ENCODE peak calls at places on chromosomes 16 and 17, in five cellular contexts. I is NCI-H1436, T is cardiac muscle cell, K is hypothalamus, Y is amniotic epithelial cell. D is an unnamed sample.

GRCh38 chr17:57548421-57549385 is 196.4 kb downstream of the CCDC182 start:
- DNase-seq in I (no peak), T (no peak), K (no peak), Y (peak), D (peak)

GRCh38 chr16:50386139-50386538 is 17.4 kb upstream of the BRD7 start:
- DNase-seq in I (no peak), T (no peak), K (no peak), Y (no peak), D (no peak)

GRCh38 chr16:27452569-27453475 is 50.8 kb downstream of the IL21R start:
- DNase-seq in I (no peak), T (no peak), K (no peak), Y (no peak), D (no peak)

GRCh38 chr17:82152556-82153294 is 54.7 kb upstream of the FASN start:
- DNase-seq in I (no peak), T (no peak), K (no peak), Y (no peak), D (no peak)

GRCh38 chr16:89534147-89534788 is 26.1 kb downstream of the SPG7 start:
- DNase-seq in I (no peak), T (no peak), K (no peak), Y (peak), D (no peak)

GRCh38 chr16:1533443-1533951 is at the start of gene TMEM204:
- DNase-seq in I (no peak), T (no peak), K (no peak), Y (peak), D (peak)

GRCh38 chr16:16108759-16109158 is 114.5 kb downstream of the ABCC6 start:
- DNase-seq in I (no peak), T (no peak), K (no peak), Y (no peak), D (no peak)

GRCh38 chr17:67246648-67247415 is 1.8 kb upstream of the HELZ start:
- DNase-seq in I (no peak), T (no peak), K (no peak), Y (peak), D (no peak)

GRCh38 chr16:86559802-86560305 is 4.8 kb upstream of the MTHFSD start:
- DNase-seq in I (no peak), T (no peak), K (no peak), Y (no peak), D (no peak)

GRCh38 chr16:87207509-87207908 is 109.7 kb downstream of the C16orf95 start:
- DNase-seq in I (no peak), T (no peak), K (no peak), Y (peak), D (no peak)

GRCh38 chr16:75575976-75576375 is 9.8 kb downstream of the GABARAPL2 start:
- DNase-seq in I (no peak), T (no peak), K (no peak), Y (no peak), D (no peak)

GRCh38 chr17:76132574-76133338 is 8.3 kb downstream of the FOXJ1 start:
- DNase-seq in I (no peak), T (no peak), K (no peak), Y (no peak), D (no peak)

GRCh38 chr17:78394209-78394608 is 15.8 kb downstream of the PGS1 start:
- DNase-seq in I (peak), T (no peak), K (no peak), Y (no peak), D (no peak)